ENCODE peak calls at places on chromosome X, in seven cellular contexts. One of them, this sample, is unnamed.

GRCh38 chrX:107683124-107683895 is 55.0 kb downstream of the PRPS1 start:
- DNase-seq in HepG2: no peak
- DNase-seq in HCT116: no peak
- DNase-seq in GM12878: no peak
- DNase-seq in K562: no peak
- DNase-seq in GM23338: no peak
- DNase-seq in A549: no peak
- DNase-seq in this sample: no peak

GRCh38 chrX:96407043-96407442 is 277.6 kb upstream of the DIAPH2 start:
- DNase-seq in GM12878: no peak
- DNase-seq in K562: no peak
- DNase-seq in HCT116: no peak
- DNase-seq in GM23338: peak
- DNase-seq in A549: peak
- DNase-seq in HepG2: peak
- DNase-seq in this sample: no peak

GRCh38 chrX:132382068-132382467 is 106.8 kb downstream of the MBNL3 start:
- DNase-seq in K562: no peak
- DNase-seq in HCT116: no peak
- DNase-seq in GM12878: no peak
- DNase-seq in HepG2: no peak
- DNase-seq in A549: no peak
- DNase-seq in GM23338: no peak
- DNase-seq in this sample: no peak

GRCh38 chrX:96182366-96182765 is 502.3 kb upstream of the DIAPH2 start:
- DNase-seq in K562: no peak
- DNase-seq in A549: no peak
- DNase-seq in GM12878: no peak
- DNase-seq in HCT116: no peak
- DNase-seq in GM23338: peak
- DNase-seq in HepG2: peak
- DNase-seq in this sample: peak

GRCh38 chrX:85499400-85499799 is 119.9 kb upstream of the POF1B start:
- DNase-seq in GM12878: no peak
- DNase-seq in HCT116: no peak
- DNase-seq in GM23338: no peak
- DNase-seq in HepG2: no peak
- DNase-seq in K562: no peak
- DNase-seq in A549: no peak
- DNase-seq in this sample: no peak

GRCh38 chrX:77061022-77061421 is 386.2 kb upstream of the FGF16 start:
- DNase-seq in A549: no peak
- DNase-seq in HepG2: no peak
- DNase-seq in K562: no peak
- DNase-seq in GM12878: no peak
- DNase-seq in HCT116: no peak
- DNase-seq in GM23338: no peak
- DNase-seq in this sample: no peak

GRCh38 chrX:68807818-68808217 is 21.0 kb upstream of the EFNB1 start:
- DNase-seq in GM23338: peak
- DNase-seq in GM12878: no peak
- DNase-seq in HCT116: peak
- DNase-seq in HepG2: no peak
- DNase-seq in A549: peak
- DNase-seq in K562: no peak
- DNase-seq in this sample: no peak

GRCh38 chrX:16096131-16096530 is 27.2 kb upstream of the GRPR start:
- DNase-seq in GM23338: peak
- DNase-seq in HepG2: no peak
- DNase-seq in K562: no peak
- DNase-seq in A549: no peak
- DNase-seq in GM12878: no peak
- DNase-seq in HCT116: no peak
- DNase-seq in this sample: no peak

GRCh38 chrX:151004085-151004484 is 20.9 kb downstream of the HMGB3 start:
- DNase-seq in HepG2: peak
- DNase-seq in GM12878: no peak
- DNase-seq in K562: no peak
- DNase-seq in GM23338: no peak
- DNase-seq in A549: no peak
- DNase-seq in HCT116: no peak
- DNase-seq in this sample: no peak

GRCh38 chrX:153831435-153832150 is 1.2 kb upstream of the PDZD4 start:
- DNase-seq in GM12878: no peak
- DNase-seq in HepG2: no peak
- DNase-seq in HCT116: no peak
- DNase-seq in GM23338: no peak
- DNase-seq in K562: no peak
- DNase-seq in A549: no peak
- DNase-seq in this sample: no peak

GRCh38 chrX:18286322-18286831 is 65.7 kb upstream of the BEND2 start:
- DNase-seq in GM12878: no peak
- DNase-seq in A549: no peak
- DNase-seq in HCT116: no peak
- DNase-seq in HepG2: no peak
- DNase-seq in GM23338: no peak
- DNase-seq in K562: no peak
- DNase-seq in this sample: no peak

GRCh38 chrX:15977644-15978043 is 123.0 kb upstream of the AP1S2 start:
- DNase-seq in HepG2: no peak
- DNase-seq in K562: no peak
- DNase-seq in A549: no peak
- DNase-seq in GM12878: no peak
- DNase-seq in GM23338: no peak
- DNase-seq in HCT116: no peak
- DNase-seq in this sample: no peak

GRCh38 chrX:17328837-17329236 is 46.2 kb upstream of the NHS start:
- DNase-seq in HepG2: no peak
- DNase-seq in GM23338: no peak
- DNase-seq in A549: no peak
- DNase-seq in GM12878: no peak
- DNase-seq in K562: no peak
- DNase-seq in HCT116: no peak
- DNase-seq in this sample: no peak

GRCh38 chrX:148928803-148929202 is 428.4 kb downstream of the AFF2 start:
- DNase-seq in GM23338: no peak
- DNase-seq in A549: no peak
- DNase-seq in HCT116: no peak
- DNase-seq in HepG2: no peak
- DNase-seq in GM12878: no peak
- DNase-seq in K562: no peak
- DNase-seq in this sample: no peak

GRCh38 chrX:12711435-12712040 is 79.7 kb upstream of the PRPS2 start:
- DNase-seq in HepG2: no peak
- DNase-seq in GM12878: no peak
- DNase-seq in A549: no peak
- DNase-seq in HCT116: no peak
- DNase-seq in GM23338: no peak
- DNase-seq in K562: no peak
- DNase-seq in this sample: no peak

GRCh38 chrX:12700745-12701144 is 90.5 kb upstream of the PRPS2 start:
- DNase-seq in HepG2: no peak
- DNase-seq in GM23338: no peak
- DNase-seq in HCT116: no peak
- DNase-seq in K562: no peak
- DNase-seq in A549: no peak
- DNase-seq in GM12878: no peak
- DNase-seq in this sample: no peak

GRCh38 chrX:136162827-136163427 is 15.6 kb downstream of the FHL1 start:
- DNase-seq in K562: peak
- DNase-seq in GM12878: no peak
- DNase-seq in A549: peak
- DNase-seq in HCT116: peak
- DNase-seq in HepG2: peak
- DNase-seq in GM23338: peak
- DNase-seq in this sample: no peak

GRCh38 chrX:140712413-140713173 is 3.0 kb downstream of the LINC00632 start:
- DNase-seq in HCT116: no peak
- DNase-seq in HepG2: no peak
- DNase-seq in A549: peak
- DNase-seq in GM23338: peak
- DNase-seq in K562: no peak
- DNase-seq in GM12878: no peak
- DNase-seq in this sample: no peak

GRCh38 chrX:136761410-136761809 is 19.3 kb downstream of the ARHGEF6 start:
- DNase-seq in A549: no peak
- DNase-seq in HepG2: no peak
- DNase-seq in GM23338: no peak
- DNase-seq in HCT116: no peak
- DNase-seq in K562: no peak
- DNase-seq in GM12878: no peak
- DNase-seq in this sample: no peak

GRCh38 chrX:68717663-68718442 is 70.4 kb downstream of the STARD8 start:
- DNase-seq in A549: no peak
- DNase-seq in HCT116: no peak
- DNase-seq in HepG2: no peak
- DNase-seq in GM23338: no peak
- DNase-seq in K562: no peak
- DNase-seq in GM12878: no peak
- DNase-seq in this sample: no peak

GRCh38 chrX:97158270-97158669 is 274.6 kb downstream of the RPA4 start:
- DNase-seq in GM12878: no peak
- DNase-seq in HepG2: no peak
- DNase-seq in HCT116: no peak
- DNase-seq in A549: no peak
- DNase-seq in K562: no peak
- DNase-seq in GM23338: no peak
- DNase-seq in this sample: no peak

GRCh38 chrX:74450803-74451449 is 29.6 kb downstream of the SLC16A2 start:
- DNase-seq in K562: no peak
- DNase-seq in GM23338: no peak
- DNase-seq in HCT116: peak
- DNase-seq in A549: peak
- DNase-seq in HepG2: no peak
- DNase-seq in GM12878: no peak
- DNase-seq in this sample: peak

GRCh38 chrX:149255860-149256259 is 249.2 kb downstream of the IDS start:
- DNase-seq in HCT116: no peak
- DNase-seq in HepG2: no peak
- DNase-seq in K562: no peak
- DNase-seq in GM12878: no peak
- DNase-seq in GM23338: no peak
- DNase-seq in A549: no peak
- DNase-seq in this sample: no peak

GRCh38 chrX:125205918-125206665 is 113.6 kb upstream of the TEX13C start:
- DNase-seq in GM23338: peak
- DNase-seq in HCT116: no peak
- DNase-seq in A549: no peak
- DNase-seq in K562: no peak
- DNase-seq in GM12878: no peak
- DNase-seq in HepG2: no peak
- DNase-seq in this sample: no peak

GRCh38 chrX:118577041-118577440 is 81.4 kb downstream of the DOCK11 start:
- DNase-seq in A549: no peak
- DNase-seq in HepG2: peak
- DNase-seq in K562: no peak
- DNase-seq in GM12878: no peak
- DNase-seq in GM23338: no peak
- DNase-seq in HCT116: no peak
- DNase-seq in this sample: no peak

GRCh38 chrX:38561951-38562719 is 793 bp downstream of the TSPAN7 start:
- DNase-seq in GM23338: peak
- DNase-seq in A549: no peak
- DNase-seq in K562: no peak
- DNase-seq in GM12878: no peak
- DNase-seq in HCT116: no peak
- DNase-seq in HepG2: peak
- DNase-seq in this sample: no peak
- TF ChIP-seq REST in GM23338: no peak
- TF ChIP-seq REST in A549: no peak
- TF ChIP-seq REST in K562: no peak
- TF ChIP-seq REST in GM12878: no peak
- TF ChIP-seq REST in HCT116: no peak
- TF ChIP-seq REST in HepG2: no peak
- TF ChIP-seq REST in this sample: no peak

DNA sequence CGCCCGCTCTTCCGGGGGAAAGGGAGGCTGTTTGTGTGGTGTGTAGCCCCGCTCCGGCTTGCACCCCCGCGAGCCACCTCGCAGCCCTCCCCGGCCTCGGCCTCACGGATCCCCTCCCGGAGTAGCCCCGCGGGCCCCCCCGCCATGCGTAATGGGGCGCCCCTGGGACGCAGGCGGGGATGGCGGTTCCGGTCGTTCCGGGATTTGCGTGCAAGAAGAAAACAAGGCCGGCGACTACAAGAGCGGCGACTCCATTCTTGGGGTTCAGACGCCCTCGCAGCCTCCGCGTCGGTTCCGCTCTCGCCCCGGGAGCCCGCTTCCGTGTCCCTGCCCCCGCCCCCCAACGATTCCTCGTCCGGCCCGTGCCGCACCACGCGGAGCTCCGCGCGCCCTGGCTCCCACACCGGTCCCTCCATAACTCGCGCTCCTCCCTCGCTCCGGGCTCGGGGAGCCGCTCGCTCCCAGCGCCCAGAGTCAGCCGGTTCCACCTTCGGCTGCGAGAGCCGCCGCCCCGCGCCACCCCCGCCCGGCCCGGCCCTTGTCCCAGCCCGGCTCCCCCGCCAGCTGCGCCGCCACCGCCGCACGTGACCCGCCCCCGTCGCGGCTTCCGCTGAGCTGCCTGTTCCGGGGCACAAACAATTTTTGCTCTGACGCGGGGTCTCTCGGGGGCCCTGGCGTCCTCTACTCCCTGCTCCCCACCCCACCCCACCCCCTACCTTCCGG is 78.7 kb upstream of the BCOR start:
- DNase-seq in GM23338: peak
- DNase-seq in K562: peak
- DNase-seq in A549: peak
- DNase-seq in GM12878: no peak
- DNase-seq in HCT116: no peak
- DNase-seq in HepG2: peak
- DNase-seq in this sample: peak
- TF ChIP-seq REST in GM23338: no peak
- TF ChIP-seq REST in K562: peak
- TF ChIP-seq REST in A549: no peak
- TF ChIP-seq REST in GM12878: no peak
- TF ChIP-seq REST in HCT116: no peak
- TF ChIP-seq REST in HepG2: no peak
- TF ChIP-seq REST in this sample: no peak

DNA sequence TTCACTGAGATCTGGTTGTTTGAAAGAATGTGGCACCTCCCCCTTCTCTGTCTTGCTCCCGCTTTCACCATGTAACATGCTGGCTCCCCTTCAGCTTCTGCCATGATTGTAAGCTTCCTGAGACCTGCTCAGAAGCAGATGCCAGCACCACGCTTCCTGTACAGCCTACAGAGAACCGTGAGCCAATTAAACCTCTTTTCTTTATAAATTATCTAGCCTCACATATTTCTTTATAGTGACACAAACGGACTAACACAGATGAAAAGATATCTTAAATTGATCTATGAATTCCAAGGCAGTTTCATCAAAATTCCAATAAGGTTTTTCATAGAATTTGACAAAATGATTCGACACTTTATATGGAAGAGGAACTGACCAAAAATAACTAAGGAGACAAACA is 57.0 kb upstream of the OGT start:
- DNase-seq in HepG2: no peak
- DNase-seq in GM12878: no peak
- DNase-seq in A549: no peak
- DNase-seq in GM23338: no peak
- DNase-seq in K562: no peak
- DNase-seq in HCT116: no peak
- DNase-seq in this sample: no peak
- TF ChIP-seq REST in HepG2: no peak
- TF ChIP-seq REST in GM12878: no peak
- TF ChIP-seq REST in A549: no peak
- TF ChIP-seq REST in GM23338: no peak
- TF ChIP-seq REST in K562: no peak
- TF ChIP-seq REST in HCT116: no peak
- TF ChIP-seq REST in this sample: no peak

GRCh38 chrX:109760241-109760921 is 27.3 kb upstream of the ACSL4 start:
- DNase-seq in A549: no peak
- DNase-seq in K562: no peak
- DNase-seq in GM23338: no peak
- DNase-seq in HepG2: no peak
- DNase-seq in HCT116: no peak
- DNase-seq in GM12878: no peak
- DNase-seq in this sample: no peak
- TF ChIP-seq REST in A549: no peak
- TF ChIP-seq REST in K562: no peak
- TF ChIP-seq REST in GM23338: no peak
- TF ChIP-seq REST in HepG2: no peak
- TF ChIP-seq REST in HCT116: no peak
- TF ChIP-seq REST in GM12878: no peak
- TF ChIP-seq REST in this sample: no peak